ENCODE peak calls at places on chromosomes 6 and 20, in eight cellular contexts. One of them, this sample, is unnamed.

GRCh38 chr6:8194499-8194898 is 92.2 kb upstream of the EEF1E1 start:
- DNase-seq in T-cell: no peak
- DNase-seq in NCI-H1105: no peak
- DNase-seq in activated T-helper 2 cell treated with anti-CD3 and anti-CD28 coated beads, Interferon-gamma antibody, Interleukin-2, Interleukin-4, amounts not matched to agents 10 μg/mL and 5 μg/mL and 100 μg/mL, durations not matched to agents 14 hours and 24 hours and 36 hours: no peak
- DNase-seq in OCI-LY7: no peak
- DNase-seq in NCI-H2029 treated with DMSO at 0.1 percent for 48 hours: no peak
- DNase-seq in stimulated activated effector memory CD8-positive, alpha-beta T cell treated with anti-CD3 and anti-CD28 coated beads, Interleukin-12 subunit alpha, Interleukin-12 subunit beta, amount 100 ng/mL, for 72 hours: no peak
- DNase-seq in pancreas: no peak
- DNase-seq in this sample: no peak

GRCh38 chr20:44990425-44990824 is 24.1 kb downstream of the STK4 start:
- DNase-seq in T-cell: no peak
- DNase-seq in NCI-H1105: no peak
- DNase-seq in activated T-helper 2 cell treated with anti-CD3 and anti-CD28 coated beads, Interferon-gamma antibody, Interleukin-2, Interleukin-4, amounts not matched to agents 10 μg/mL and 5 μg/mL and 100 μg/mL, durations not matched to agents 14 hours and 24 hours and 36 hours: no peak
- DNase-seq in OCI-LY7: no peak
- DNase-seq in NCI-H2029 treated with DMSO at 0.1 percent for 48 hours: no peak
- DNase-seq in stimulated activated effector memory CD8-positive, alpha-beta T cell treated with anti-CD3 and anti-CD28 coated beads, Interleukin-12 subunit alpha, Interleukin-12 subunit beta, amount 100 ng/mL, for 72 hours: no peak
- DNase-seq in pancreas: no peak
- DNase-seq in this sample: no peak

GRCh38 chr6:147226163-147226724 is 22.0 kb downstream of the STXBP5 start:
- DNase-seq in T-cell: no peak
- DNase-seq in NCI-H1105: no peak
- DNase-seq in activated T-helper 2 cell treated with anti-CD3 and anti-CD28 coated beads, Interferon-gamma antibody, Interleukin-2, Interleukin-4, amounts not matched to agents 10 μg/mL and 5 μg/mL and 100 μg/mL, durations not matched to agents 14 hours and 24 hours and 36 hours: no peak
- DNase-seq in OCI-LY7: no peak
- DNase-seq in NCI-H2029 treated with DMSO at 0.1 percent for 48 hours: no peak
- DNase-seq in stimulated activated effector memory CD8-positive, alpha-beta T cell treated with anti-CD3 and anti-CD28 coated beads, Interleukin-12 subunit alpha, Interleukin-12 subunit beta, amount 100 ng/mL, for 72 hours: no peak
- DNase-seq in pancreas: no peak
- DNase-seq in this sample: no peak

GRCh38 chr6:54717849-54718455 is 128.6 kb upstream of the FAM83B start:
- DNase-seq in T-cell: peak; percentile 2
- DNase-seq in NCI-H1105: peak; percentile 73
- DNase-seq in activated T-helper 2 cell treated with anti-CD3 and anti-CD28 coated beads, Interferon-gamma antibody, Interleukin-2, Interleukin-4, amounts not matched to agents 10 μg/mL and 5 μg/mL and 100 μg/mL, durations not matched to agents 14 hours and 24 hours and 36 hours: peak; percentile 18
- DNase-seq in OCI-LY7: peak; percentile 61
- DNase-seq in NCI-H2029 treated with DMSO at 0.1 percent for 48 hours: peak; percentile 72
- DNase-seq in stimulated activated effector memory CD8-positive, alpha-beta T cell treated with anti-CD3 and anti-CD28 coated beads, Interleukin-12 subunit alpha, Interleukin-12 subunit beta, amount 100 ng/mL, for 72 hours: peak; percentile 5
- DNase-seq in pancreas: no peak
- DNase-seq in this sample: peak; percentile 70

GRCh38 chr6:41512146-41512701 is 34.0 kb upstream of the FOXP4 start:
- DNase-seq in T-cell: no peak
- DNase-seq in NCI-H1105: no peak
- DNase-seq in activated T-helper 2 cell treated with anti-CD3 and anti-CD28 coated beads, Interferon-gamma antibody, Interleukin-2, Interleukin-4, amounts not matched to agents 10 μg/mL and 5 μg/mL and 100 μg/mL, durations not matched to agents 14 hours and 24 hours and 36 hours: no peak
- DNase-seq in OCI-LY7: no peak
- DNase-seq in NCI-H2029 treated with DMSO at 0.1 percent for 48 hours: no peak
- DNase-seq in stimulated activated effector memory CD8-positive, alpha-beta T cell treated with anti-CD3 and anti-CD28 coated beads, Interleukin-12 subunit alpha, Interleukin-12 subunit beta, amount 100 ng/mL, for 72 hours: no peak
- DNase-seq in pancreas: no peak
- DNase-seq in this sample: no peak

GRCh38 chr6:22980446-22980845 is 411.1 kb downstream of the HDGFL1 start:
- DNase-seq in T-cell: no peak
- DNase-seq in NCI-H1105: no peak
- DNase-seq in activated T-helper 2 cell treated with anti-CD3 and anti-CD28 coated beads, Interferon-gamma antibody, Interleukin-2, Interleukin-4, amounts not matched to agents 10 μg/mL and 5 μg/mL and 100 μg/mL, durations not matched to agents 14 hours and 24 hours and 36 hours: no peak
- DNase-seq in OCI-LY7: no peak
- DNase-seq in NCI-H2029 treated with DMSO at 0.1 percent for 48 hours: no peak
- DNase-seq in stimulated activated effector memory CD8-positive, alpha-beta T cell treated with anti-CD3 and anti-CD28 coated beads, Interleukin-12 subunit alpha, Interleukin-12 subunit beta, amount 100 ng/mL, for 72 hours: no peak
- DNase-seq in pancreas: no peak
- DNase-seq in this sample: no peak

GRCh38 chr20:39829713-39830112 is 859.3 kb downstream of the MAFB start:
- DNase-seq in T-cell: no peak
- DNase-seq in NCI-H1105: no peak
- DNase-seq in activated T-helper 2 cell treated with anti-CD3 and anti-CD28 coated beads, Interferon-gamma antibody, Interleukin-2, Interleukin-4, amounts not matched to agents 10 μg/mL and 5 μg/mL and 100 μg/mL, durations not matched to agents 14 hours and 24 hours and 36 hours: no peak
- DNase-seq in OCI-LY7: no peak
- DNase-seq in NCI-H2029 treated with DMSO at 0.1 percent for 48 hours: no peak
- DNase-seq in stimulated activated effector memory CD8-positive, alpha-beta T cell treated with anti-CD3 and anti-CD28 coated beads, Interleukin-12 subunit alpha, Interleukin-12 subunit beta, amount 100 ng/mL, for 72 hours: no peak
- DNase-seq in pancreas: no peak
- DNase-seq in this sample: no peak

GRCh38 chr20:38617011-38617829 is 15.6 kb downstream of the ARHGAP40 start:
- DNase-seq in T-cell: no peak
- DNase-seq in NCI-H1105: no peak
- DNase-seq in activated T-helper 2 cell treated with anti-CD3 and anti-CD28 coated beads, Interferon-gamma antibody, Interleukin-2, Interleukin-4, amounts not matched to agents 10 μg/mL and 5 μg/mL and 100 μg/mL, durations not matched to agents 14 hours and 24 hours and 36 hours: no peak
- DNase-seq in OCI-LY7: no peak
- DNase-seq in NCI-H2029 treated with DMSO at 0.1 percent for 48 hours: no peak
- DNase-seq in stimulated activated effector memory CD8-positive, alpha-beta T cell treated with anti-CD3 and anti-CD28 coated beads, Interleukin-12 subunit alpha, Interleukin-12 subunit beta, amount 100 ng/mL, for 72 hours: no peak
- DNase-seq in pancreas: no peak
- DNase-seq in this sample: no peak

GRCh38 chr6:147525519-147526209 is 17.2 kb downstream of the SAMD5 start:
- DNase-seq in T-cell: no peak
- DNase-seq in NCI-H1105: no peak
- DNase-seq in activated T-helper 2 cell treated with anti-CD3 and anti-CD28 coated beads, Interferon-gamma antibody, Interleukin-2, Interleukin-4, amounts not matched to agents 10 μg/mL and 5 μg/mL and 100 μg/mL, durations not matched to agents 14 hours and 24 hours and 36 hours: no peak
- DNase-seq in OCI-LY7: no peak
- DNase-seq in NCI-H2029 treated with DMSO at 0.1 percent for 48 hours: no peak
- DNase-seq in stimulated activated effector memory CD8-positive, alpha-beta T cell treated with anti-CD3 and anti-CD28 coated beads, Interleukin-12 subunit alpha, Interleukin-12 subunit beta, amount 100 ng/mL, for 72 hours: no peak
- DNase-seq in pancreas: no peak
- DNase-seq in this sample: no peak

GRCh38 chr6:140711019-140711613 is 1336.7 kb upstream of the CITED2 start:
- DNase-seq in T-cell: no peak
- DNase-seq in NCI-H1105: no peak
- DNase-seq in activated T-helper 2 cell treated with anti-CD3 and anti-CD28 coated beads, Interferon-gamma antibody, Interleukin-2, Interleukin-4, amounts not matched to agents 10 μg/mL and 5 μg/mL and 100 μg/mL, durations not matched to agents 14 hours and 24 hours and 36 hours: no peak
- DNase-seq in OCI-LY7: peak; percentile 68
- DNase-seq in NCI-H2029 treated with DMSO at 0.1 percent for 48 hours: no peak
- DNase-seq in stimulated activated effector memory CD8-positive, alpha-beta T cell treated with anti-CD3 and anti-CD28 coated beads, Interleukin-12 subunit alpha, Interleukin-12 subunit beta, amount 100 ng/mL, for 72 hours: no peak
- DNase-seq in pancreas: no peak
- DNase-seq in this sample: no peak

GRCh38 chr6:8888468-8888867 is 453.1 kb upstream of the SLC35B3 start:
- DNase-seq in T-cell: no peak
- DNase-seq in NCI-H1105: no peak
- DNase-seq in activated T-helper 2 cell treated with anti-CD3 and anti-CD28 coated beads, Interferon-gamma antibody, Interleukin-2, Interleukin-4, amounts not matched to agents 10 μg/mL and 5 μg/mL and 100 μg/mL, durations not matched to agents 14 hours and 24 hours and 36 hours: no peak
- DNase-seq in OCI-LY7: peak; percentile 2
- DNase-seq in NCI-H2029 treated with DMSO at 0.1 percent for 48 hours: no peak
- DNase-seq in stimulated activated effector memory CD8-positive, alpha-beta T cell treated with anti-CD3 and anti-CD28 coated beads, Interleukin-12 subunit alpha, Interleukin-12 subunit beta, amount 100 ng/mL, for 72 hours: no peak
- DNase-seq in pancreas: no peak
- DNase-seq in this sample: no peak

GRCh38 chr6:117531758-117532276 is 49.3 kb downstream of the DCBLD1 start:
- DNase-seq in T-cell: no peak
- DNase-seq in NCI-H1105: no peak
- DNase-seq in activated T-helper 2 cell treated with anti-CD3 and anti-CD28 coated beads, Interferon-gamma antibody, Interleukin-2, Interleukin-4, amounts not matched to agents 10 μg/mL and 5 μg/mL and 100 μg/mL, durations not matched to agents 14 hours and 24 hours and 36 hours: no peak
- DNase-seq in OCI-LY7: no peak
- DNase-seq in NCI-H2029 treated with DMSO at 0.1 percent for 48 hours: no peak
- DNase-seq in stimulated activated effector memory CD8-positive, alpha-beta T cell treated with anti-CD3 and anti-CD28 coated beads, Interleukin-12 subunit alpha, Interleukin-12 subunit beta, amount 100 ng/mL, for 72 hours: no peak
- DNase-seq in pancreas: no peak
- DNase-seq in this sample: no peak

GRCh38 chr20:258963-259362 is 1.4 kb downstream of the DEFB132 start:
- DNase-seq in T-cell: no peak
- DNase-seq in NCI-H1105: no peak
- DNase-seq in activated T-helper 2 cell treated with anti-CD3 and anti-CD28 coated beads, Interferon-gamma antibody, Interleukin-2, Interleukin-4, amounts not matched to agents 10 μg/mL and 5 μg/mL and 100 μg/mL, durations not matched to agents 14 hours and 24 hours and 36 hours: peak; percentile 7
- DNase-seq in OCI-LY7: peak; percentile 27
- DNase-seq in NCI-H2029 treated with DMSO at 0.1 percent for 48 hours: no peak
- DNase-seq in stimulated activated effector memory CD8-positive, alpha-beta T cell treated with anti-CD3 and anti-CD28 coated beads, Interleukin-12 subunit alpha, Interleukin-12 subunit beta, amount 100 ng/mL, for 72 hours: no peak
- DNase-seq in pancreas: no peak
- DNase-seq in this sample: peak; percentile 21

GRCh38 chr6:17630511-17631073 is 30.5 kb downstream of the FAM8A1 start:
- DNase-seq in T-cell: no peak
- DNase-seq in NCI-H1105: no peak
- DNase-seq in activated T-helper 2 cell treated with anti-CD3 and anti-CD28 coated beads, Interferon-gamma antibody, Interleukin-2, Interleukin-4, amounts not matched to agents 10 μg/mL and 5 μg/mL and 100 μg/mL, durations not matched to agents 14 hours and 24 hours and 36 hours: no peak
- DNase-seq in OCI-LY7: no peak
- DNase-seq in NCI-H2029 treated with DMSO at 0.1 percent for 48 hours: no peak
- DNase-seq in stimulated activated effector memory CD8-positive, alpha-beta T cell treated with anti-CD3 and anti-CD28 coated beads, Interleukin-12 subunit alpha, Interleukin-12 subunit beta, amount 100 ng/mL, for 72 hours: no peak
- DNase-seq in pancreas: no peak
- DNase-seq in this sample: no peak

GRCh38 chr6:12313992-12314589 is 23.9 kb downstream of the EDN1 start:
- DNase-seq in T-cell: no peak
- DNase-seq in NCI-H1105: no peak
- DNase-seq in activated T-helper 2 cell treated with anti-CD3 and anti-CD28 coated beads, Interferon-gamma antibody, Interleukin-2, Interleukin-4, amounts not matched to agents 10 μg/mL and 5 μg/mL and 100 μg/mL, durations not matched to agents 14 hours and 24 hours and 36 hours: no peak
- DNase-seq in OCI-LY7: no peak
- DNase-seq in NCI-H2029 treated with DMSO at 0.1 percent for 48 hours: peak; percentile 65
- DNase-seq in stimulated activated effector memory CD8-positive, alpha-beta T cell treated with anti-CD3 and anti-CD28 coated beads, Interleukin-12 subunit alpha, Interleukin-12 subunit beta, amount 100 ng/mL, for 72 hours: no peak
- DNase-seq in pancreas: no peak
- DNase-seq in this sample: no peak

GRCh38 chr6:150395388-150396009 is 26.7 kb downstream of the IYD start:
- DNase-seq in T-cell: no peak
- DNase-seq in NCI-H1105: peak; percentile 84
- DNase-seq in activated T-helper 2 cell treated with anti-CD3 and anti-CD28 coated beads, Interferon-gamma antibody, Interleukin-2, Interleukin-4, amounts not matched to agents 10 μg/mL and 5 μg/mL and 100 μg/mL, durations not matched to agents 14 hours and 24 hours and 36 hours: peak; percentile 20
- DNase-seq in OCI-LY7: peak; percentile 82
- DNase-seq in NCI-H2029 treated with DMSO at 0.1 percent for 48 hours: no peak
- DNase-seq in stimulated activated effector memory CD8-positive, alpha-beta T cell treated with anti-CD3 and anti-CD28 coated beads, Interleukin-12 subunit alpha, Interleukin-12 subunit beta, amount 100 ng/mL, for 72 hours: peak; percentile 30
- DNase-seq in pancreas: no peak
- DNase-seq in this sample: no peak

GRCh38 chr6:18307006-18307405 is 42.7 kb upstream of the DEK start:
- DNase-seq in T-cell: no peak
- DNase-seq in NCI-H1105: no peak
- DNase-seq in activated T-helper 2 cell treated with anti-CD3 and anti-CD28 coated beads, Interferon-gamma antibody, Interleukin-2, Interleukin-4, amounts not matched to agents 10 μg/mL and 5 μg/mL and 100 μg/mL, durations not matched to agents 14 hours and 24 hours and 36 hours: no peak
- DNase-seq in OCI-LY7: no peak
- DNase-seq in NCI-H2029 treated with DMSO at 0.1 percent for 48 hours: no peak
- DNase-seq in stimulated activated effector memory CD8-positive, alpha-beta T cell treated with anti-CD3 and anti-CD28 coated beads, Interleukin-12 subunit alpha, Interleukin-12 subunit beta, amount 100 ng/mL, for 72 hours: no peak
- DNase-seq in pancreas: no peak
- DNase-seq in this sample: no peak

GRCh38 chr6:164057876-164058275 is 643.4 kb downstream of the QKI start:
- DNase-seq in T-cell: no peak
- DNase-seq in NCI-H1105: no peak
- DNase-seq in activated T-helper 2 cell treated with anti-CD3 and anti-CD28 coated beads, Interferon-gamma antibody, Interleukin-2, Interleukin-4, amounts not matched to agents 10 μg/mL and 5 μg/mL and 100 μg/mL, durations not matched to agents 14 hours and 24 hours and 36 hours: no peak
- DNase-seq in OCI-LY7: no peak
- DNase-seq in NCI-H2029 treated with DMSO at 0.1 percent for 48 hours: no peak
- DNase-seq in stimulated activated effector memory CD8-positive, alpha-beta T cell treated with anti-CD3 and anti-CD28 coated beads, Interleukin-12 subunit alpha, Interleukin-12 subunit beta, amount 100 ng/mL, for 72 hours: no peak
- DNase-seq in pancreas: no peak
- DNase-seq in this sample: no peak

GRCh38 chr6:26064619-26065257 is 22.5 kb upstream of the HFE start:
- DNase-seq in T-cell: peak; percentile 25
- DNase-seq in NCI-H1105: no peak
- DNase-seq in activated T-helper 2 cell treated with anti-CD3 and anti-CD28 coated beads, Interferon-gamma antibody, Interleukin-2, Interleukin-4, amounts not matched to agents 10 μg/mL and 5 μg/mL and 100 μg/mL, durations not matched to agents 14 hours and 24 hours and 36 hours: peak; percentile 12
- DNase-seq in OCI-LY7: peak; percentile 75
- DNase-seq in NCI-H2029 treated with DMSO at 0.1 percent for 48 hours: peak; percentile 72
- DNase-seq in stimulated activated effector memory CD8-positive, alpha-beta T cell treated with anti-CD3 and anti-CD28 coated beads, Interleukin-12 subunit alpha, Interleukin-12 subunit beta, amount 100 ng/mL, for 72 hours: no peak
- DNase-seq in pancreas: no peak
- DNase-seq in this sample: peak; percentile 43

GRCh38 chr20:9353180-9353915 is 161.0 kb upstream of the LAMP5 start:
- DNase-seq in T-cell: no peak
- DNase-seq in NCI-H1105: no peak
- DNase-seq in activated T-helper 2 cell treated with anti-CD3 and anti-CD28 coated beads, Interferon-gamma antibody, Interleukin-2, Interleukin-4, amounts not matched to agents 10 μg/mL and 5 μg/mL and 100 μg/mL, durations not matched to agents 14 hours and 24 hours and 36 hours: no peak
- DNase-seq in OCI-LY7: no peak
- DNase-seq in NCI-H2029 treated with DMSO at 0.1 percent for 48 hours: no peak
- DNase-seq in stimulated activated effector memory CD8-positive, alpha-beta T cell treated with anti-CD3 and anti-CD28 coated beads, Interleukin-12 subunit alpha, Interleukin-12 subunit beta, amount 100 ng/mL, for 72 hours: no peak
- DNase-seq in pancreas: no peak
- DNase-seq in this sample: no peak

GRCh38 chr6:105402981-105403935 is at the start of gene PREP:
- DNase-seq in T-cell: peak; percentile 70
- DNase-seq in NCI-H1105: peak; percentile 82
- DNase-seq in activated T-helper 2 cell treated with anti-CD3 and anti-CD28 coated beads, Interferon-gamma antibody, Interleukin-2, Interleukin-4, amounts not matched to agents 10 μg/mL and 5 μg/mL and 100 μg/mL, durations not matched to agents 14 hours and 24 hours and 36 hours: peak; percentile 82
- DNase-seq in OCI-LY7: peak; percentile 88
- DNase-seq in NCI-H2029 treated with DMSO at 0.1 percent for 48 hours: peak; percentile 60
- DNase-seq in stimulated activated effector memory CD8-positive, alpha-beta T cell treated with anti-CD3 and anti-CD28 coated beads, Interleukin-12 subunit alpha, Interleukin-12 subunit beta, amount 100 ng/mL, for 72 hours: peak; percentile 82
- DNase-seq in pancreas: peak; percentile 94
- DNase-seq in this sample: peak; percentile 81

GRCh38 chr6:7591770-7592169 is 1.8 kb downstream of the SNRNP48 start:
- DNase-seq in T-cell: no peak
- DNase-seq in NCI-H1105: no peak
- DNase-seq in activated T-helper 2 cell treated with anti-CD3 and anti-CD28 coated beads, Interferon-gamma antibody, Interleukin-2, Interleukin-4, amounts not matched to agents 10 μg/mL and 5 μg/mL and 100 μg/mL, durations not matched to agents 14 hours and 24 hours and 36 hours: no peak
- DNase-seq in OCI-LY7: no peak
- DNase-seq in NCI-H2029 treated with DMSO at 0.1 percent for 48 hours: no peak
- DNase-seq in stimulated activated effector memory CD8-positive, alpha-beta T cell treated with anti-CD3 and anti-CD28 coated beads, Interleukin-12 subunit alpha, Interleukin-12 subunit beta, amount 100 ng/mL, for 72 hours: no peak
- DNase-seq in pancreas: no peak
- DNase-seq in this sample: no peak

GRCh38 chr6:139597781-139598368 is 223.4 kb upstream of the CITED2 start:
- DNase-seq in T-cell: no peak
- DNase-seq in NCI-H1105: no peak
- DNase-seq in activated T-helper 2 cell treated with anti-CD3 and anti-CD28 coated beads, Interferon-gamma antibody, Interleukin-2, Interleukin-4, amounts not matched to agents 10 μg/mL and 5 μg/mL and 100 μg/mL, durations not matched to agents 14 hours and 24 hours and 36 hours: no peak
- DNase-seq in OCI-LY7: no peak
- DNase-seq in NCI-H2029 treated with DMSO at 0.1 percent for 48 hours: no peak
- DNase-seq in stimulated activated effector memory CD8-positive, alpha-beta T cell treated with anti-CD3 and anti-CD28 coated beads, Interleukin-12 subunit alpha, Interleukin-12 subunit beta, amount 100 ng/mL, for 72 hours: no peak
- DNase-seq in pancreas: peak; percentile 60
- DNase-seq in this sample: no peak

GRCh38 chr6:47484616-47485015 is 7.0 kb downstream of the CD2AP start:
- DNase-seq in T-cell: no peak
- DNase-seq in NCI-H1105: no peak
- DNase-seq in activated T-helper 2 cell treated with anti-CD3 and anti-CD28 coated beads, Interferon-gamma antibody, Interleukin-2, Interleukin-4, amounts not matched to agents 10 μg/mL and 5 μg/mL and 100 μg/mL, durations not matched to agents 14 hours and 24 hours and 36 hours: no peak
- DNase-seq in OCI-LY7: no peak
- DNase-seq in NCI-H2029 treated with DMSO at 0.1 percent for 48 hours: no peak
- DNase-seq in stimulated activated effector memory CD8-positive, alpha-beta T cell treated with anti-CD3 and anti-CD28 coated beads, Interleukin-12 subunit alpha, Interleukin-12 subunit beta, amount 100 ng/mL, for 72 hours: no peak
- DNase-seq in pancreas: no peak
- DNase-seq in this sample: no peak

GRCh38 chr6:109939654-109940053 is 38.5 kb upstream of the GPR6 start:
- DNase-seq in T-cell: no peak
- DNase-seq in NCI-H1105: no peak
- DNase-seq in activated T-helper 2 cell treated with anti-CD3 and anti-CD28 coated beads, Interferon-gamma antibody, Interleukin-2, Interleukin-4, amounts not matched to agents 10 μg/mL and 5 μg/mL and 100 μg/mL, durations not matched to agents 14 hours and 24 hours and 36 hours: no peak
- DNase-seq in OCI-LY7: no peak
- DNase-seq in NCI-H2029 treated with DMSO at 0.1 percent for 48 hours: no peak
- DNase-seq in stimulated activated effector memory CD8-positive, alpha-beta T cell treated with anti-CD3 and anti-CD28 coated beads, Interleukin-12 subunit alpha, Interleukin-12 subunit beta, amount 100 ng/mL, for 72 hours: no peak
- DNase-seq in pancreas: no peak
- DNase-seq in this sample: no peak

GRCh38 chr20:52497731-52498130 is 306.2 kb upstream of the ZFP64 start:
- DNase-seq in T-cell: no peak
- DNase-seq in NCI-H1105: no peak
- DNase-seq in activated T-helper 2 cell treated with anti-CD3 and anti-CD28 coated beads, Interferon-gamma antibody, Interleukin-2, Interleukin-4, amounts not matched to agents 10 μg/mL and 5 μg/mL and 100 μg/mL, durations not matched to agents 14 hours and 24 hours and 36 hours: no peak
- DNase-seq in OCI-LY7: no peak
- DNase-seq in NCI-H2029 treated with DMSO at 0.1 percent for 48 hours: no peak
- DNase-seq in stimulated activated effector memory CD8-positive, alpha-beta T cell treated with anti-CD3 and anti-CD28 coated beads, Interleukin-12 subunit alpha, Interleukin-12 subunit beta, amount 100 ng/mL, for 72 hours: no peak
- DNase-seq in pancreas: no peak
- DNase-seq in this sample: no peak

GRCh38 chr20:47724398-47724797 is 60.9 kb downstream of the SULF2 start:
- DNase-seq in T-cell: no peak
- DNase-seq in NCI-H1105: no peak
- DNase-seq in activated T-helper 2 cell treated with anti-CD3 and anti-CD28 coated beads, Interferon-gamma antibody, Interleukin-2, Interleukin-4, amounts not matched to agents 10 μg/mL and 5 μg/mL and 100 μg/mL, durations not matched to agents 14 hours and 24 hours and 36 hours: no peak
- DNase-seq in OCI-LY7: no peak
- DNase-seq in NCI-H2029 treated with DMSO at 0.1 percent for 48 hours: no peak
- DNase-seq in stimulated activated effector memory CD8-positive, alpha-beta T cell treated with anti-CD3 and anti-CD28 coated beads, Interleukin-12 subunit alpha, Interleukin-12 subunit beta, amount 100 ng/mL, for 72 hours: no peak
- DNase-seq in pancreas: no peak
- DNase-seq in this sample: no peak

GRCh38 chr6:29909995-29910394 is 32.3 kb upstream of the HLA-A start:
- DNase-seq in T-cell: no peak
- DNase-seq in NCI-H1105: no peak
- DNase-seq in activated T-helper 2 cell treated with anti-CD3 and anti-CD28 coated beads, Interferon-gamma antibody, Interleukin-2, Interleukin-4, amounts not matched to agents 10 μg/mL and 5 μg/mL and 100 μg/mL, durations not matched to agents 14 hours and 24 hours and 36 hours: no peak
- DNase-seq in OCI-LY7: no peak
- DNase-seq in NCI-H2029 treated with DMSO at 0.1 percent for 48 hours: no peak
- DNase-seq in stimulated activated effector memory CD8-positive, alpha-beta T cell treated with anti-CD3 and anti-CD28 coated beads, Interleukin-12 subunit alpha, Interleukin-12 subunit beta, amount 100 ng/mL, for 72 hours: no peak
- DNase-seq in pancreas: no peak
- DNase-seq in this sample: no peak

GRCh38 chr6:71383891-71384489 is 95.4 kb downstream of the OGFRL1 start:
- DNase-seq in T-cell: no peak
- DNase-seq in NCI-H1105: peak; percentile 13
- DNase-seq in activated T-helper 2 cell treated with anti-CD3 and anti-CD28 coated beads, Interferon-gamma antibody, Interleukin-2, Interleukin-4, amounts not matched to agents 10 μg/mL and 5 μg/mL and 100 μg/mL, durations not matched to agents 14 hours and 24 hours and 36 hours: no peak
- DNase-seq in OCI-LY7: peak; percentile 60
- DNase-seq in NCI-H2029 treated with DMSO at 0.1 percent for 48 hours: no peak
- DNase-seq in stimulated activated effector memory CD8-positive, alpha-beta T cell treated with anti-CD3 and anti-CD28 coated beads, Interleukin-12 subunit alpha, Interleukin-12 subunit beta, amount 100 ng/mL, for 72 hours: no peak
- DNase-seq in pancreas: no peak
- DNase-seq in this sample: peak; percentile 8

GRCh38 chr6:43948527-43949450 is 178.5 kb downstream of the MRPL14 start:
- DNase-seq in T-cell: no peak
- DNase-seq in NCI-H1105: no peak
- DNase-seq in activated T-helper 2 cell treated with anti-CD3 and anti-CD28 coated beads, Interferon-gamma antibody, Interleukin-2, Interleukin-4, amounts not matched to agents 10 μg/mL and 5 μg/mL and 100 μg/mL, durations not matched to agents 14 hours and 24 hours and 36 hours: no peak
- DNase-seq in OCI-LY7: no peak
- DNase-seq in NCI-H2029 treated with DMSO at 0.1 percent for 48 hours: no peak
- DNase-seq in stimulated activated effector memory CD8-positive, alpha-beta T cell treated with anti-CD3 and anti-CD28 coated beads, Interleukin-12 subunit alpha, Interleukin-12 subunit beta, amount 100 ng/mL, for 72 hours: no peak
- DNase-seq in pancreas: no peak
- DNase-seq in this sample: no peak